ENCODE peak calls at places on chromosome 3, in seven cellular contexts. Y, F, V, W, E, D and H are unnamed samples.

GRCh38 chr3:156050918-156051317 is 69.5 kb upstream of the KCNAB1 start:
- DNase-seq in Y (no peak), W (no peak), V (no peak), D (no peak), E (no peak), F (peak; percentile 38), H (no peak)

GRCh38 chr3:112653881-112654300 is 12.9 kb upstream of the CCDC80 start:
- DNase-seq in W (no peak), E (peak; percentile 32), V (no peak), D (no peak), F (peak; percentile 92), Y (no peak), H (no peak)

GRCh38 chr3:153165211-153165815 is 3.3 kb downstream of the RAP2B start:
- DNase-seq in Y (no peak), F (no peak), E (no peak), W (no peak), V (no peak), D (no peak), H (no peak)

GRCh38 chr3:128309026-128309425 is 155.7 kb downstream of the EEFSEC start:
- DNase-seq in V (no peak), W (no peak), D (no peak), F (no peak), E (no peak), Y (no peak), H (no peak)

GRCh38 chr3:52625041-52625440 is 60.7 kb downstream of the PBRM1 start:
- DNase-seq in E (no peak), W (no peak), Y (no peak), V (no peak), F (no peak), D (no peak), H (no peak)

GRCh38 chr3:23308986-23309625 is 106.0 kb downstream of the UBE2E2 start:
- DNase-seq in V (no peak), W (no peak), Y (no peak), E (no peak), F (no peak), D (no peak), H (no peak)

GRCh38 chr3:196198771-196199753 is 12.1 kb downstream of the ZDHHC19 start:
- DNase-seq in F (peak; percentile 31), Y (no peak), W (no peak), E (peak; percentile 52), V (no peak), D (no peak), H (no peak)

GRCh38 chr3:171842864-171843511 is at the start of gene TMEM212:
- DNase-seq in V (no peak), W (no peak), Y (no peak), E (no peak), F (peak; percentile 46), D (no peak), H (no peak)

GRCh38 chr3:175605851-175606250 is 746.7 kb downstream of the NAALADL2 start:
- DNase-seq in W (no peak), V (no peak), D (no peak), Y (no peak), E (no peak), F (no peak), H (no peak)

GRCh38 chr3:67329358-67329757 is 325.1 kb downstream of the SUCLG2 start:
- DNase-seq in Y (no peak), D (no peak), V (no peak), F (no peak), W (no peak), E (no peak), H (no peak)

GRCh38 chr3:99920530-99921376 is 103.1 kb downstream of the CMSS1 start:
- DNase-seq in F (peak; percentile 33), V (no peak), Y (no peak), D (peak; percentile 71), E (peak; percentile 69), W (no peak), H (peak; percentile 20)

GRCh38 chr3:23002846-23003800 is 200.0 kb upstream of the UBE2E2 start:
- DNase-seq in F (no peak), E (no peak), D (peak; percentile 37), W (no peak), Y (no peak), V (no peak), H (no peak)

GRCh38 chr3:55860040-55860439 is 372.9 kb upstream of the WNT5A start:
- DNase-seq in Y (no peak), W (no peak), V (no peak), D (no peak), E (no peak), F (no peak), H (no peak)

GRCh38 chr3:16033889-16034687 is 140.4 kb upstream of the GALNT15 start:
- DNase-seq in F (no peak), W (no peak), D (no peak), V (no peak), Y (no peak), E (no peak), H (no peak)

GRCh38 chr3:12436514-12437222 is 47.6 kb upstream of the TSEN2 start:
- DNase-seq in W (no peak), E (no peak), V (no peak), F (no peak), Y (no peak), D (no peak), H (no peak)

GRCh38 chr3:71998995-71999673 is 214.2 kb upstream of the PROK2 start:
- DNase-seq in W (no peak), F (no peak), Y (no peak), D (no peak), E (no peak), V (no peak), H (no peak)

GRCh38 chr3:181932039-181932438 is 220.3 kb downstream of the SOX2 start:
- DNase-seq in Y (no peak), E (no peak), F (no peak), W (no peak), D (no peak), V (no peak), H (no peak)

GRCh38 chr3:27939940-27940339 is 217.8 kb upstream of the EOMES start:
- DNase-seq in F (no peak), V (no peak), D (no peak), E (no peak), Y (no peak), W (no peak), H (no peak)

GRCh38 chr3:159884661-159885402 is 103.8 kb upstream of the IL12A start:
- DNase-seq in E (no peak), Y (no peak), V (no peak), D (no peak), F (peak; percentile 44), W (no peak), H (no peak)

GRCh38 chr3:96813820-96814580 is 394 bp upstream of the EPHA6 start:
- DNase-seq in E (peak; percentile 70), W (no peak), V (peak; percentile 54), F (peak; percentile 50), D (peak; percentile 25), Y (no peak), H (no peak)

GRCh38 chr3:181383760-181384159 is 328.0 kb upstream of the SOX2 start:
- DNase-seq in V (no peak), E (no peak), D (no peak), Y (no peak), W (no peak), F (no peak), H (no peak)

GRCh38 chr3:10760199-10760598 is 55.8 kb upstream of the SLC6A11 start:
- DNase-seq in E (no peak), V (no peak), D (no peak), W (no peak), Y (no peak), F (no peak), H (no peak)

GRCh38 chr3:10762116-10762515 is 53.9 kb upstream of the SLC6A11 start:
- DNase-seq in E (no peak), V (no peak), F (no peak), D (no peak), Y (no peak), W (no peak), H (no peak)

GRCh38 chr3:10763248-10763620 is 52.8 kb upstream of the SLC6A11 start:
- DNase-seq in E (no peak), F (no peak), W (no peak), Y (no peak), D (no peak), V (no peak), H (no peak)

GRCh38 chr3:10762611-10763247 is 53.3 kb upstream of the SLC6A11 start:
- DNase-seq in E (no peak), D (no peak), W (no peak), F (no peak), Y (no peak), V (no peak), H (no peak)

DNA sequence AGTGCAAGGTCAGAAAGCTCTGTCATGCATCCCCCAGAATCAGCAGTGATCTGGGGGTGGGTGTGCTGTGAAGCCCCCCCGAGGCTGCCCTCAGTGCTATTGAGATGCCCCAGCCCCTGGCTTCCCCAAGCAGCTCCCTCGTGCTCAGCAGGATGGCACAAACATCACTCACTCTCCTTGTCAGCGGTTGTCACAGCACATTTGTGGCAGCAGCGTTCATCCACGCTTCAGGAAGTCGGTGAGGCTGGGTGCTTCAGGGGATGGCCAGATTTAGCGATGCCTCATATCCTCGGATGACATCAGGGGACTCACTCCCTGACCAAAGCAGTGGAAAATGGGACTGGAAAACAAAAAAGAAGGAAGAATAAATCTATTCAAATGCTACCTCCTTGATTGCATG is 54.4 kb upstream of the SLC6A11 start:
- DNase-seq in E (no peak), W (no peak), D (no peak), Y (no peak), F (no peak), V (no peak), H (no peak)
- H3K27ac ChIP-seq in E (no peak overlapping the region), W (no peak overlapping the region), D (no peak overlapping the region), Y (no peak overlapping the region), F (no peak overlapping the region), V (no peak overlapping the region), H (no peak overlapping the region)

GRCh38 chr3:30694148-30694547 is 87.7 kb downstream of the TGFBR2 start:
- DNase-seq in Y (no peak), W (no peak), D (no peak), E (no peak), V (no peak), F (no peak), H (no peak)

GRCh38 chr3:30694668-30695067 is 88.3 kb downstream of the TGFBR2 start:
- DNase-seq in V (no peak), D (no peak), F (no peak), E (no peak), W (no peak), Y (no peak), H (no peak)

GRCh38 chr3:30696403-30696819 is 90.0 kb downstream of the TGFBR2 start:
- DNase-seq in F (no peak), E (no peak), W (no peak), V (no peak), D (no peak), Y (no peak), H (no peak)

GRCh38 chr3:30696901-30697300 is 90.5 kb downstream of the TGFBR2 start:
- DNase-seq in E (no peak), F (no peak), Y (no peak), D (no peak), V (no peak), W (no peak), H (no peak)

GRCh38 chr3:30695302-30696061 is 89.1 kb downstream of the TGFBR2 start:
- DNase-seq in D (no peak), W (no peak), Y (no peak), F (no peak), E (no peak), V (no peak), H (no peak)
- TF ChIP-seq POLR2A in D (no peak), W (no peak), Y (no peak), F (no peak), E (no peak), V (no peak), H (no peak)

GRCh38 chr3:109353057-109353456 is 15.7 kb upstream of the DPPA4 start:
- DNase-seq in D (no peak), F (peak; percentile 31), E (no peak), V (no peak), W (no peak), Y (no peak), H (no peak)
- H3K27ac ChIP-seq in D (no peak overlapping the region), F (peak overlapping the region; percentile 29), E (no peak overlapping the region), V (no peak overlapping the region), W (no peak overlapping the region), Y (no peak overlapping the region), H (no peak overlapping the region)

GRCh38 chr3:136196401-136197158 is 445 bp upstream of the MSL2 start:
- DNase-seq in D (peak; percentile 97), Y (peak; percentile 92), V (peak; percentile 98), E (peak; percentile 99), F (peak; percentile 99), W (peak; percentile 99), H (peak; percentile 97)
- TF ChIP-seq POLR2A in D (no peak), Y (peak; percentile 58), V (peak; percentile 51), E (peak; percentile 30), F (peak; percentile 72), W (peak; percentile 56), H (peak; percentile 56)